ENCODE peak calls at places on chromosomes 12 and 14, in nine cellular contexts. K is amygdala; Y is stimulated activated CD4-positive, alpha-beta T cell treated with anti-CD3 and anti-CD28 coated beads, Interleukin-2, amount 100 ng/mL, for 24 hours; S is heart left ventricle; R is activated CD8-positive, alpha-beta memory T cell treated with anti-CD3 and anti-CD28 coated beads, Interleukin-2, amount 50 U/mL, for 48 hours; X is activated naive CD4-positive, alpha-beta T cell; N is mesothelial cell of epicardium; D is ELR; W is PC-3. T is an unnamed sample.

GRCh38 chr12:53325539-53326061 is 4.2 kb upstream of the AAAS start:
- DNase-seq in Y (peak), W (no peak), D (peak), K (peak), R (peak), X (no peak), N (peak), S (peak), T (no peak)

GRCh38 chr12:10740182-10740581 is 17.1 kb upstream of the YBX3 start:
- DNase-seq in N (no peak), R (no peak), K (no peak), D (peak), Y (no peak), S (no peak), W (peak), X (no peak), T (no peak)

GRCh38 chr12:29113101-29113500 is 36.0 kb upstream of the FAR2 start:
- DNase-seq in W (peak), D (no peak), R (no peak), K (peak), N (no peak), Y (no peak), S (no peak), X (no peak), T (no peak)

GRCh38 chr12:124919646-124920352 is 5.3 kb upstream of the UBC start:
- DNase-seq in W (peak), X (no peak), N (no peak), Y (peak), K (no peak), S (no peak), D (peak), R (peak), T (no peak)

GRCh38 chr12:45259732-45260480 is 44.0 kb downstream of the ANO6 start:
- DNase-seq in R (no peak), W (peak), N (no peak), K (no peak), D (peak), X (no peak), Y (no peak), S (no peak), T (no peak)

GRCh38 chr12:12559699-12560296 is 2.9 kb downstream of the DUSP16 start:
- DNase-seq in X (no peak), K (no peak), D (no peak), R (no peak), W (no peak), N (no peak), S (no peak), Y (no peak), T (no peak)

GRCh38 chr14:73209943-73210342 is 27.4 kb upstream of the PAPLN start:
- DNase-seq in X (no peak), K (no peak), W (peak), D (peak), N (no peak), R (no peak), S (no peak), Y (no peak), T (no peak)

GRCh38 chr12:28793767-28794166 is 355.3 kb upstream of the FAR2 start:
- DNase-seq in W (no peak), S (no peak), N (no peak), K (no peak), Y (no peak), R (no peak), X (no peak), D (no peak), T (no peak)

GRCh38 chr12:114687269-114687605 is 3.3 kb upstream of the TBX3 start:
- DNase-seq in Y (no peak), S (no peak), R (no peak), K (no peak), W (no peak), N (no peak), X (no peak), D (no peak), T (no peak)

GRCh38 chr14:52363969-52364368 is 49.9 kb downstream of the PTGER2 start:
- DNase-seq in R (no peak), D (no peak), X (no peak), S (no peak), W (no peak), Y (no peak), K (no peak), N (no peak), T (no peak)

T was measured in cardiac septum.